ENCODE peak calls at places on chromosomes 4 and X, in six cellular contexts. M, B, V, O, N and P are unnamed samples.

GRCh38 chrX:43753637-43754036 is 97.5 kb downstream of the MAOA start:
- DNase-seq in O (peak), N (no peak), B (no peak), M (no peak), V (no peak), P (no peak)

GRCh38 chrX:95505721-95506120 is 1178.9 kb upstream of the DIAPH2 start:
- DNase-seq in V (no peak), M (no peak), N (no peak), B (no peak), O (peak), P (no peak)

GRCh38 chrX:20594985-20595384 is 328.3 kb upstream of the RPS6KA3 start:
- DNase-seq in O (peak), N (no peak), V (no peak), B (no peak), M (no peak), P (peak)

GRCh38 chrX:76202471-76202870 is 29.6 kb downstream of the PBDC1 start:
- DNase-seq in O (no peak), V (no peak), M (no peak), B (no peak), N (no peak), P (no peak)

GRCh38 chr4:177356921-177357320 is 47.2 kb downstream of the NEIL3 start:
- DNase-seq in O (peak), V (no peak), N (no peak), M (no peak), B (no peak), P (no peak)

GRCh38 chrX:87813566-87813965 is 296.0 kb downstream of the KLHL4 start:
- DNase-seq in N (no peak), B (no peak), V (no peak), M (no peak), O (peak), P (no peak)

GRCh38 chrX:53082773-53083616 is 828 bp downstream of the TSPYL2 start:
- DNase-seq in O (no peak), V (no peak), M (no peak), N (no peak), B (no peak), P (no peak)

GRCh38 chr4:164536829-164537228 is 217.1 kb upstream of the SMIM31 start:
- DNase-seq in B (no peak), M (no peak), N (no peak), V (no peak), O (peak), P (peak)

GRCh38 chr4:74158561-74159396 is 861 bp downstream of the MTHFD2L start:
- DNase-seq in O (peak), N (no peak), V (peak), M (no peak), B (no peak), P (peak)

GRCh38 chrX:23008431-23009099 is 8.8 kb downstream of the DDX53 start:
- DNase-seq in V (peak), O (peak), M (no peak), N (no peak), B (no peak), P (peak)

GRCh38 chr4:137558951-137559350 is 26.7 kb upstream of the PCDH18 start:
- DNase-seq in O (peak), B (no peak), V (no peak), M (no peak), N (no peak), P (peak)

GRCh38 chr4:10198365-10198764 is 81.8 kb upstream of the WDR1 start:
- DNase-seq in B (no peak), M (no peak), N (no peak), V (no peak), O (no peak), P (no peak)

GRCh38 chr4:136651932-136652331 is 880.4 kb downstream of the PCDH18 start:
- DNase-seq in O (peak), N (no peak), B (no peak), M (no peak), V (no peak), P (peak)

GRCh38 chr4:139873111-139873866 is 207.7 kb downstream of the MGST2 start:
- DNase-seq in O (peak), B (no peak), V (no peak), M (no peak), N (no peak), P (peak)

GRCh38 chr4:186149872-186150271 is 41.5 kb upstream of the CYP4V2 start:
- DNase-seq in O (peak), B (no peak), N (no peak), M (peak), V (peak), P (peak)

GRCh38 chr4:41795796-41796195 is 47.3 kb upstream of the PHOX2B start:
- DNase-seq in O (no peak), N (no peak), B (no peak), M (no peak), V (no peak), P (no peak)

GRCh38 chrX:129980043-129980442 is 2.4 kb upstream of the BCORL1 start:
- DNase-seq in O (no peak), B (no peak), M (peak), V (no peak), N (no peak), P (no peak)

GRCh38 chr4:1082215-1083182 is 30.9 kb downstream of the RNF212 start:
- DNase-seq in V (no peak), N (no peak), B (no peak), M (no peak), O (peak), P (peak)

GRCh38 chr4:169030575-169030982 is 20.5 kb upstream of the CBR4 start:
- DNase-seq in N (no peak), B (no peak), O (peak), V (no peak), M (no peak), P (no peak)

GRCh38 chrX:39808471-39808917 is 289.3 kb downstream of the BCOR start:
- DNase-seq in O (peak), N (no peak), B (no peak), M (no peak), V (peak), P (peak)

GRCh38 chrX:74383611-74384010 is 37.7 kb upstream of the SLC16A2 start:
- DNase-seq in V (peak), M (peak), B (peak), O (peak), N (no peak), P (peak)

GRCh38 chr4:699816-700580 is 5.6 kb upstream of the PCGF3 start:
- DNase-seq in O (no peak), B (no peak), V (no peak), M (no peak), N (no peak), P (no peak)

GRCh38 chr4:138919094-138919936 is 96.3 kb upstream of the NOCT start:
- DNase-seq in N (peak), M (peak), V (peak), B (peak), O (peak), P (peak)

GRCh38 chrX:45767021-45767491 is 566.4 kb upstream of the DIPK2B start:
- DNase-seq in O (peak), M (no peak), V (no peak), N (no peak), B (no peak), P (peak)

GRCh38 chr4:99334880-99335279 is 13.7 kb upstream of the ADH1B start:
- DNase-seq in V (no peak), M (no peak), O (no peak), N (no peak), B (no peak), P (no peak)

GRCh38 chr4:82044141-82044993 is 329.4 kb downstream of the HNRNPD start:
- DNase-seq in V (peak), O (peak), B (peak), N (peak), M (peak), P (peak)

GRCh38 chr4:156594619-156595018 is 377.0 kb downstream of the PDGFC start:
- DNase-seq in B (no peak), V (peak), M (no peak), O (peak), N (no peak), P (peak)

GRCh38 chrX:15854080-15854655 is 445 bp downstream of the AP1S2 start:
- DNase-seq in M (peak), N (peak), O (no peak), V (peak), B (no peak), P (peak)